ENCODE peak calls at places on chromosomes 13 and 19, in nine cellular contexts. W is heart left ventricle; D is fibroblast of lung; V is CD8-positive, alpha-beta T cell; R is gastrocnemius medialis; H is pancreas; F is CD4-positive, alpha-beta memory T cell; T is aorta; Z is cardiac muscle cell. C is an unnamed sample. For H3K4me1, the result is how much of the 10 kb centered on the place peaks cover.

GRCh38 chr13:104286566-104287290 is 1220.5 kb upstream of the SLC10A2 start:
- DNase-seq in W (no peak), D (no peak), V (no peak), R (no peak), H (no peak), F (no peak), T (no peak), Z (no peak), C (no peak)

GRCh38 chr13:90708159-90708558 is 639.3 kb upstream of the MIR17HG start:
- DNase-seq in W (no peak), D (no peak), V (no peak), R (no peak), H (no peak), F (no peak), T (no peak), Z (no peak), C (no peak)

GRCh38 chr19:48196933-48197665 is 26.6 kb downstream of the ZSWIM9 start:
- DNase-seq in W (no peak), D (no peak), V (no peak), R (no peak), H (no peak), F (no peak), T (peak), Z (peak), C (no peak)

GRCh38 chr13:46831588-46832194 is 34.7 kb upstream of the ESD start:
- DNase-seq in W (no peak), D (peak), V (peak), R (no peak), H (no peak), F (peak), T (no peak), Z (peak), C (no peak)

GRCh38 chr19:56507446-56508281 is at the start of gene ZNF471:
- DNase-seq in W (peak), D (peak), V (peak), R (peak), H (peak), F (peak), T (peak), Z (peak), C (peak)

GRCh38 chr13:46296920-46297319 is 85.2 kb downstream of the LRRC63 start:
- DNase-seq in W (no peak), D (peak), V (no peak), R (no peak), H (no peak), F (no peak), T (no peak), Z (no peak), C (no peak)

GRCh38 chr13:51007216-51007615 is 97.6 kb downstream of the RNASEH2B start:
- DNase-seq in W (no peak), D (no peak), V (no peak), R (no peak), H (no peak), F (no peak), T (no peak), Z (no peak), C (no peak)

GRCh38 chr13:113123226-113124150 is 889 bp downstream of the F10 start:
- DNase-seq in W (no peak), D (no peak), V (no peak), R (no peak), H (no peak), F (no peak), T (peak), Z (no peak), C (no peak)

GRCh38 chr19:48419158-48419920 is 25.9 kb downstream of the GRIN2D start:
- DNase-seq in W (peak), D (peak), V (peak), R (peak), H (no peak), F (peak), T (no peak), Z (peak), C (no peak)

GRCh38 chr19:55369651-55370304 is 485 bp downstream of the IL11 start:
- DNase-seq in W (peak), D (peak), V (peak), R (no peak), H (no peak), F (peak), T (no peak), Z (peak), C (peak)

GRCh38 chr13:99575376-99575775 is 74.1 kb downstream of the TM9SF2 start:
- DNase-seq in W (no peak), D (no peak), V (no peak), R (no peak), H (no peak), F (no peak), T (no peak), Z (no peak), C (no peak)

GRCh38 chr13:112078216-112078615 is 11.3 kb downstream of the SOX1 start:
- DNase-seq in W (no peak), D (no peak), V (no peak), R (no peak), H (no peak), F (no peak), T (no peak), Z (no peak), C (peak)

GRCh38 chr19:28578208-28578607 is 634.7 kb downstream of the UQCRFS1 start:
- DNase-seq in W (no peak), D (no peak), V (no peak), R (no peak), H (no peak), F (no peak), T (no peak), Z (no peak), C (no peak)

GRCh38 chr19:19849056-19849455 is 16.6 kb upstream of the ZNF253 start:
- DNase-seq in W (no peak), D (no peak), V (no peak), R (no peak), H (no peak), F (no peak), T (no peak), Z (no peak), C (no peak)

GRCh38 chr13:30774214-30774730 is 38.9 kb downstream of the ALOX5AP start:
- DNase-seq in W (no peak), D (no peak), V (no peak), R (no peak), H (no peak), F (peak), T (no peak), Z (no peak), C (no peak)

GRCh38 chr13:112446347-112446861 is 70.2 kb downstream of the SPACA7 start:
- DNase-seq in W (peak), D (no peak), V (no peak), R (no peak), H (no peak), F (no peak), T (peak), Z (no peak), C (no peak)

GRCh38 chr13:44243198-44243852 is 130.3 kb upstream of the SERP2 start:
- DNase-seq in W (no peak), D (peak), V (no peak), R (no peak), H (no peak), F (no peak), T (no peak), Z (peak), C (no peak)

GRCh38 chr19:4575978-4576933 is 16.8 kb upstream of the SEMA6B start:
- DNase-seq in W (peak), D (peak), V (peak), R (peak), H (peak), F (peak), T (peak), Z (peak), C (no peak)

GRCh38 chr19:18768997-18769891 is 21.9 kb downstream of the COMP start:
- DNase-seq in W (no peak), D (no peak), V (no peak), R (peak), H (no peak), F (no peak), T (no peak), Z (no peak), C (no peak)

GRCh38 chr19:50191270-50191669 is 12.2 kb upstream of the MYH14 start:
- DNase-seq in W (no peak), D (peak), V (no peak), R (no peak), H (no peak), F (no peak), T (no peak), Z (no peak), C (no peak)

GRCh38 chr19:49771674-49772139 is 4.9 kb downstream of the AP2A1 start:
- DNase-seq in W (no peak), D (no peak), V (no peak), R (no peak), H (no peak), F (no peak), T (no peak), Z (no peak), C (no peak)

GRCh38 chr13:66618702-66619101 is 611.4 kb downstream of the PCDH9 start:
- DNase-seq in W (no peak), D (peak), V (no peak), R (no peak), H (no peak), F (no peak), T (no peak), Z (peak), C (no peak)

GRCh38 chr13:46339035-46339666 is 47.9 kb downstream of the RUBCNL start:
- DNase-seq in W (no peak), D (peak), V (no peak), R (peak), H (no peak), F (no peak), T (no peak), Z (no peak), C (no peak)

GRCh38 chr13:97437729-97438128 is 3.8 kb downstream of the RAP2A start:
- DNase-seq in W (no peak), D (no peak), V (no peak), R (no peak), H (no peak), F (no peak), T (no peak), Z (no peak), C (no peak)

GRCh38 chr19:44641866-44642265 is 1.8 kb upstream of the PVR start:
- DNase-seq in W (no peak), D (no peak), V (no peak), R (no peak), H (no peak), F (no peak), T (no peak), Z (no peak), C (no peak)

DNA sequence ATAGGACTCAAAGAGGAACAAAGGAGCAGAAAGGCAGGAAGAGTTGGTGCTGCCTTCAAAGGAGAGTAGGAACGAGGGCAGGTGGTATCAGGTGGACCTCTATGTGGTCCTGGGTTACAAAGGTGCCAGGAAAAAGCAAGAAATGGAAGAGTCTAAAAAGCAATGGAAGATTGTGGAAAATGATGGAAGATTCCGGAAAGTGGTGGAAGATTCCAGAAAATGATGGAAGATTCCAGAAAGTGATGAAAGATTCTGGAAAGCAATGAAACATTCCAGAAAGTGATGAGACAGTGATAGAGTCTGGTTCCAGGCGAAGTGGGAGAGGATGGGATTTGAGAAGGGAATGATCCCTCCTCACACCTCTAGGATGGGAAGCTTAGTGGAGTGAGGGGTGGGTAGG is 55.3 kb downstream of the ZNF557 start:
- DNase-seq in W (no peak), D (no peak), V (no peak), R (no peak), H (no peak), F (no peak), T (no peak), Z (no peak), C (no peak)
- H3K27ac ChIP-seq in W (no peak), D (no peak), V (no peak), R (no peak), H (peak), F (no peak), T (no peak), Z (no peak), C (no peak)

GRCh38 chr13:21051675-21052074 is 9.7 kb downstream of the LATS2 start:
- DNase-seq in W (no peak), D (no peak), V (no peak), R (no peak), H (no peak), F (no peak), T (no peak), Z (no peak), C (no peak)
- H3K4me1 ChIP-seq in W (under half), D (under half), V (under half), R (half or more), H (under half), F (under half), T (under half), Z (under half), C (under half)

GRCh38 chr19:46932346-46932745 is 71.5 kb downstream of the ARHGAP35 start:
- DNase-seq in W (no peak), D (peak), V (no peak), R (no peak), H (no peak), F (no peak), T (no peak), Z (no peak), C (no peak)
- H3K27ac ChIP-seq in W (no peak), D (no peak), V (no peak), R (no peak), H (no peak), F (no peak), T (peak), Z (peak), C (peak)

DNA sequence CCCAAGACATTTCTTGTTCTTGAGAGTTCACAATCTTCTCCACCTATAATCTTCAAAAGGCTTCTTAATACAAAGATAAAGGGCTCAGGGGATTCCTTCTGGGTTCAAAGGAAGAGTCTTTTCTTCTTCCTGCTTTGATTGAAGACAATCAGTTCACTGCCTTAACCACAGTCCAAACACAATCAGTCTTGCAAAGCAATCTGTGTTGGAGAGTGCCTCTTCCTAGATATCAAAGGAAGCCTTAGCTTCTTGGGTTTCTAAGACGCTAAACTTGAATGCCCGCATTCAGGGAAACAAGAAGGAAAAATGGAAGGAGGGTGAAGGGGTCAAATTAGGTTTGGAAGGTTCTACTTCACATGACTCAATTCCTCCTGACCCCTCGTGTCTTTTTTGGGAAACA is 27.2 kb downstream of the RANBP3 start:
- DNase-seq in W (no peak), D (no peak), V (no peak), R (no peak), H (no peak), F (no peak), T (no peak), Z (no peak), C (no peak)
- H3K4me1 ChIP-seq in W (half or more), D (under half), V (half or more), R (half or more), H (under half), F (half or more), T (under half), Z (half or more), C (under half)

GRCh38 chr19:11094520-11094894 is 5.2 kb downstream of the LDLR start:
- DNase-seq in W (no peak), D (no peak), V (no peak), R (no peak), H (no peak), F (no peak), T (no peak), Z (no peak), C (no peak)
- H3K27ac ChIP-seq in W (peak), D (peak), V (peak), R (peak), H (peak), F (peak), T (peak), Z (peak), C (peak)

DNA sequence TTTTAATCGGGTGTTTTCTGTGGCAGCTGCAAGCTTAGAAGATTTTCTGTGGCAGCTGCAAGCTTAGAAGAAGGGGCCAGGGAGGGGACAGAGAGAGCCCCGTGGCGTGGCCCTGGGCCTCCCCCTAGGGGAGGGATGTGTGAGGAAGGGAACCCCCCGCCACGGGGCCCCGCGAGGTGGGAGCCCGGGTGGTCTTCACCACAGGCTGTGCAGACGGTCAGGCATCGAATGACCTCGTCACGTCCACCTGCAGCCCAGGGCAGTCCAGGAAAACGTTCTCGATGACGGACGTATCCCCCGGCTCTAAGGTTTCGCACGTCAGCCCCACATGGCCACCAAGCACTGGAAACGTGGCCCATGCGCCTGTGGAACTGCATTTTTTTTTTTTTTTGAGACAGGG is 8.6 kb downstream of the POLR2E start:
- DNase-seq in W (no peak), D (no peak), V (no peak), R (no peak), H (no peak), F (no peak), T (no peak), Z (no peak), C (no peak)
- H3K4me1 ChIP-seq in W (under half), D (under half), V (half or more), R (under half), H (under half), F (half or more), T (under half), Z (under half), C (under half)

DNA sequence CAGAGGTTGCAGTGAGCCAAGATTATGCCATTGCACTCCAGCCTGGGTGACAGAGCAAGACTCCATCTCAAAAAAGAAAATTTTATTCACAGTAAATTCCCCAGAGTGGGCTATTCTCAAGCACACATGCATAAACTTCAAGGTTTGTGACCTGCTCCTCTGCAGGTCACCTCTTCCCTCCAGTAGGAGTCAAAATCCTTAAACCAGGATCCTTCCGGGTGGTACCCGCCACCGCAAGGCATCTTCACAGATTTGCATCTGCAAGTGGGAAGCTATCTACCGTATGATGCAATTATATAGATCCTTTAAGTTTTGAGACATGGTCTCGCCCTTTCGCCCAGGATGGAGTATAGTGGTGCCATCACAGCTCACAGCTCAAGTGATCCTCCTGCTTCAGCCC is 3.0 kb upstream of the ECH1 start:
- DNase-seq in W (peak), D (no peak), V (no peak), R (no peak), H (no peak), F (no peak), T (no peak), Z (no peak), C (no peak)
- H3K27ac ChIP-seq in W (peak), D (no peak), V (no peak), R (peak), H (no peak), F (no peak), T (peak), Z (no peak), C (peak)

GRCh38 chr19:58356236-58356970 is 3.1 kb upstream of the A1BG start:
- DNase-seq in W (no peak), D (peak), V (peak), R (no peak), H (no peak), F (peak), T (no peak), Z (no peak), C (no peak)

GRCh38 chr19:58356971-58357797 is 3.9 kb upstream of the A1BG start:
- DNase-seq in W (peak), D (peak), V (no peak), R (no peak), H (no peak), F (no peak), T (no peak), Z (no peak), C (no peak)

GRCh38 chr19:58354478-58355030 is 1.3 kb upstream of the A1BG start:
- DNase-seq in W (no peak), D (no peak), V (no peak), R (no peak), H (no peak), F (no peak), T (peak), Z (no peak), C (no peak)

GRCh38 chr19:58355215-58355796 is 2.0 kb upstream of the A1BG start:
- DNase-seq in W (no peak), D (no peak), V (no peak), R (no peak), H (no peak), F (no peak), T (no peak), Z (no peak), C (no peak)

GRCh38 chr19:58355891-58356235 is 2.6 kb upstream of the A1BG start:
- DNase-seq in W (no peak), D (no peak), V (no peak), R (no peak), H (no peak), F (no peak), T (no peak), Z (no peak), C (no peak)
- H3K4me1 ChIP-seq in W (under half), D (under half), V (under half), R (under half), H (under half), F (under half), T (under half), Z (under half), C (under half)

DNA sequence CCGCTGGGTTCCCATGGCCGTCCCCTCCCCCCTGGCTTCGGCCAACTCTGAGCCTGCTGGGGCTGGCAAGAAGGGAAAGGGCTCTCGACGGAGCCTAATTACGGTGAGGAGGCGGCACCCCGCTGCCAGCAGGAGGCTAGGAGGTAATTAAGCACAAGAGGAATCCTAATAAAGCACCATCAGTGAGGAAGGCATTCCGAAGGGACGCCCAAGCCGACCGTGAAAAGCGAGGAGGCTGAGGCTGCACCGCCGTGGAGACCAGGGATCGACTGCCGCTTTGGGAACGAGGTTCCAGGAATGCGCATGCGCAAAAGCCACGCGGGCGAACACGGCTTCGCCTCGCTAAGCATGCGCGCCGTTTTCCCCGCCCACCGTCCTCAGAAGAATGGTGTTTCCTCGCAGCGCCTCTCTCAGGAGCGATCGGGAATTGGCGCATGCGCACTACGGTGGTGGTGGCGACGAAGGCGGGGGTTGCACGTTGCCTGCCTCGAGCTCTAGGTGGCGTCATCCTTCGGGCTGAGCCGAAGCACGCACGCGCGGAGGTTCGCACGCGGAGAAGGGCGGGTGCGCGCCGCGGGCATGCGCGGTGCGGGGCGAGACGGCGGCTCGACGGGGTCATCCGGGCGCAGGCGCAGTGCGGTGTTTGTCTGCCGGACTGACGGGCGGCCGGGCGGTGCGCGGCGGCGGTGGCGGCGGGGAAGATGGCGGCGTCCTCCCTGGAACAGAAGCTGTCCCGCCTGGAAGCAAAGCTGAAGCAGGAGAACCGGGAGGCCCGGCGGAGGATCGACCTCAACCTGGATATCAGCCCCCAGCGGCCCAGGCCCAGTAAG is at the start of gene MAP2K7:
- DNase-seq in W (peak), D (peak), V (peak), R (peak), H (peak), F (peak), T (peak), Z (peak), C (peak)
- H3K27ac ChIP-seq in W (peak), D (peak), V (peak), R (peak), H (peak), F (peak), T (peak), Z (peak), C (peak)